ENCODE peak calls at places on chromosomes 3 and 15, in ten cellular contexts. D is ovary, I is cardiac fibroblast, B is prostate gland, U is WERI-Rb-1, Q is fibroblast of the aortic adventitia, F is cardiac muscle cell, V is fibroblast of villous mesenchyme, T is fibroblast of lung, J is bronchial epithelial cell. A is an unnamed sample.

GRCh38 chr3:147412491-147412916 is 3.3 kb downstream of the ZIC1 start:
- DNase-seq in D (no peak), I (no peak), B (no peak), U (no peak), Q (no peak), F (no peak), V (no peak), T (no peak), J (no peak), A (peak)

GRCh38 chr3:29385056-29385455 is 104.2 kb downstream of the RBMS3 start:
- DNase-seq in D (no peak), I (peak), B (no peak), U (peak), Q (peak), F (no peak), V (peak), T (peak), J (no peak), A (peak)

GRCh38 chr3:190532626-190533155 is 18.8 kb downstream of the IL1RAP start:
- DNase-seq in D (no peak), I (no peak), B (no peak), U (no peak), Q (no peak), F (no peak), V (no peak), T (no peak), J (no peak), A (no peak)

GRCh38 chr3:64354221-64354620 is 129.0 kb upstream of the PRICKLE2 start:
- DNase-seq in D (no peak), I (no peak), B (no peak), U (no peak), Q (no peak), F (no peak), V (no peak), T (peak), J (peak), A (no peak)

GRCh38 chr15:57495037-57495436 is 96.7 kb upstream of the MYZAP start:
- DNase-seq in D (no peak), I (peak), B (no peak), U (no peak), Q (peak), F (no peak), V (no peak), T (no peak), J (no peak), A (no peak)

GRCh38 chr15:68275165-68275746 is 2.3 kb upstream of the FEM1B start:
- DNase-seq in D (no peak), I (no peak), B (peak), U (no peak), Q (no peak), F (no peak), V (peak), T (no peak), J (peak), A (no peak)

GRCh38 chr3:152961323-152961722 is 126.4 kb downstream of the P2RY1 start:
- DNase-seq in D (no peak), I (peak), B (peak), U (peak), Q (peak), F (peak), V (peak), T (peak), J (peak), A (peak)

GRCh38 chr3:96931491-96931890 is 117.1 kb downstream of the EPHA6 start:
- DNase-seq in D (no peak), I (peak), B (no peak), U (no peak), Q (no peak), F (no peak), V (no peak), T (no peak), J (no peak), A (no peak)

GRCh38 chr15:31108836-31109235 is 7.3 kb upstream of the TRPM1 start:
- DNase-seq in D (no peak), I (no peak), B (no peak), U (no peak), Q (no peak), F (no peak), V (peak), T (peak), J (no peak), A (no peak)

GRCh38 chr3:18423401-18424212 is 1.5 kb downstream of the SATB1 start:
- DNase-seq in D (peak), I (peak), B (peak), U (peak), Q (peak), F (peak), V (peak), T (peak), J (peak), A (peak)

GRCh38 chr15:31241888-31242287 is 84.7 kb upstream of the KLF13 start:
- DNase-seq in D (no peak), I (no peak), B (no peak), U (no peak), Q (no peak), F (no peak), V (no peak), T (no peak), J (no peak), A (no peak)

GRCh38 chr3:10551821-10552630 is 46.6 kb upstream of the ATP2B2 start:
- DNase-seq in D (no peak), I (no peak), B (no peak), U (no peak), Q (no peak), F (no peak), V (no peak), T (peak), J (peak), A (peak)

GRCh38 chr3:30626443-30627181 is 20.2 kb downstream of the TGFBR2 start:
- DNase-seq in D (no peak), I (peak), B (no peak), U (no peak), Q (peak), F (no peak), V (peak), T (peak), J (peak), A (peak)

GRCh38 chr3:132537297-132537696 is 59.8 kb upstream of the ACKR4 start:
- DNase-seq in D (no peak), I (no peak), B (no peak), U (no peak), Q (no peak), F (no peak), V (no peak), T (no peak), J (no peak), A (no peak)

GRCh38 chr3:127445581-127446368 is 144.8 kb downstream of the TPRA1 start:
- DNase-seq in D (no peak), I (no peak), B (no peak), U (no peak), Q (no peak), F (no peak), V (no peak), T (no peak), J (peak), A (no peak)

GRCh38 chr3:12708584-12709192 is 44.8 kb upstream of the RAF1 start:
- DNase-seq in D (no peak), I (peak), B (no peak), U (no peak), Q (peak), F (peak), V (peak), T (peak), J (peak), A (peak)

GRCh38 chr3:110858549-110858948 is 213.1 kb upstream of the NECTIN3 start:
- DNase-seq in D (no peak), I (no peak), B (no peak), U (no peak), Q (no peak), F (no peak), V (no peak), T (no peak), J (no peak), A (no peak)

DNA sequence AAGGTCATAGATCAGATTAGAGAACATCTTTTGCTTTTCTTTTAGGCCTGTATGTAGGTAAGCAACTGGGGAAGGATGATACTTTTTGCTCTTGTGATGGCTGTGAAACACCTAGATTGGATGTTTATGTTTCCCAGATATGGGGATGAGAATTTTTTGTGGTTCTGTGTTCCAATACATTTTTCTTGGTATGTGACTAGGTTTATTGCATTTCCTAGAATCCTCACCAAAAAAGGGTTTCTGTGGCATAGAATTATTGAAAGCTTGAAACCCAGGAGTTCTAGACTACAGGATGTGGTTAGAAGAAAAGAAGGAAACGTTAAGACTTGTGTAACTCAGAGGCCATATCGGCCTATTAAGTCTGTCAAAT is 25.8 kb downstream of the OXNAD1 start:
- DNase-seq in D (no peak), I (peak), B (no peak), U (no peak), Q (no peak), F (no peak), V (peak), T (peak), J (no peak), A (peak)
- H3K4me3 ChIP-seq in D (no peak), I (no peak), B (no peak), U (no peak), Q (no peak), F (no peak), V (no peak), T (no peak), J (no peak), A (no peak)

DNA sequence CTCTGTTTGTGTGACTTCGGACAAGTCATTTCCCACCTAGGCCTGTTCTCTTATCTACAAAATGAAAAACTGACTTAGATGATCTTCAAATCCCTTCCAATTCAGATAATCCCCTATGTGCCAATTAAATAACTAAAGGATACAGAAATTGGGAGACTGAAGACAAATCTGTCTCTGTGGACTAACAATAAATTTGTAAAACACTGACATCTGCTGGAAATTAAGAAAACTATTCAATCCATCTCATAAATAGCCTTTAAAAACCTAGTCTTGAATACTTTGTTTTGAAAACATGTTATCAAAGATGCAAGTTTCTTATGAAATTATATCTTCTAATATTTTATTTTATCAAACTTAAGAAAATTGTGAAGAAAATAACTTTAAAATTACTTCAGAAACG is 38.3 kb downstream of the MTHFS start:
- DNase-seq in D (no peak), I (peak), B (no peak), U (no peak), Q (peak), F (no peak), V (no peak), T (no peak), J (no peak), A (no peak)
- TF ChIP-seq CTCF in D (no peak), I (no peak), B (peak), U (no peak), Q (no peak), F (peak), V (peak), T (peak), J (no peak), A (peak)

GRCh38 chr3:67704322-67704721 is 49.9 kb upstream of the SUCLG2 start:
- DNase-seq in D (no peak), I (no peak), B (no peak), U (no peak), Q (no peak), F (no peak), V (no peak), T (no peak), J (no peak), A (no peak)

GRCh38 chr3:67700596-67700995 is 46.2 kb upstream of the SUCLG2 start:
- DNase-seq in D (no peak), I (no peak), B (no peak), U (no peak), Q (no peak), F (no peak), V (no peak), T (no peak), J (no peak), A (no peak)

GRCh38 chr3:67699877-67700276 is 45.5 kb upstream of the SUCLG2 start:
- DNase-seq in D (no peak), I (no peak), B (no peak), U (no peak), Q (no peak), F (no peak), V (peak), T (no peak), J (no peak), A (no peak)
- H3K4me3 ChIP-seq in D (no peak), I (no peak), B (no peak), U (no peak), Q (no peak), F (no peak), V (no peak), T (no peak), J (no peak), A (no peak)

GRCh38 chr3:32153414-32154016 is 47.1 kb downstream of the GPD1L start:
- DNase-seq in D (no peak), I (no peak), B (no peak), U (no peak), Q (no peak), F (no peak), V (no peak), T (no peak), J (no peak), A (no peak)

GRCh38 chr3:32157600-32158264 is 51.3 kb downstream of the GPD1L start:
- DNase-seq in D (no peak), I (no peak), B (no peak), U (no peak), Q (no peak), F (no peak), V (no peak), T (no peak), J (no peak), A (no peak)

GRCh38 chr3:32148356-32148755 is 41.9 kb downstream of the GPD1L start:
- DNase-seq in D (no peak), I (no peak), B (no peak), U (no peak), Q (no peak), F (no peak), V (no peak), T (peak), J (no peak), A (no peak)

GRCh38 chr3:32155117-32155516 is 48.7 kb downstream of the GPD1L start:
- DNase-seq in D (no peak), I (no peak), B (no peak), U (no peak), Q (no peak), F (no peak), V (no peak), T (no peak), J (peak), A (no peak)

GRCh38 chr3:32154180-32154579 is 47.8 kb downstream of the GPD1L start:
- DNase-seq in D (no peak), I (peak), B (no peak), U (no peak), Q (no peak), F (no peak), V (peak), T (no peak), J (no peak), A (no peak)
- TF ChIP-seq CTCF in D (no peak), I (peak), B (no peak), U (peak), Q (peak), F (peak), V (peak), T (peak), J (peak), A (peak)

GRCh38 chr3:138578141-138578540 is 15.9 kb downstream of the CEP70 start:
- DNase-seq in D (no peak), I (no peak), B (no peak), U (no peak), Q (no peak), F (no peak), V (no peak), T (no peak), J (no peak), A (no peak)
- H3K4me3 ChIP-seq in D (no peak), I (no peak), B (no peak), U (no peak), Q (no peak), F (no peak), V (no peak), T (no peak), J (no peak), A (no peak)

DNA sequence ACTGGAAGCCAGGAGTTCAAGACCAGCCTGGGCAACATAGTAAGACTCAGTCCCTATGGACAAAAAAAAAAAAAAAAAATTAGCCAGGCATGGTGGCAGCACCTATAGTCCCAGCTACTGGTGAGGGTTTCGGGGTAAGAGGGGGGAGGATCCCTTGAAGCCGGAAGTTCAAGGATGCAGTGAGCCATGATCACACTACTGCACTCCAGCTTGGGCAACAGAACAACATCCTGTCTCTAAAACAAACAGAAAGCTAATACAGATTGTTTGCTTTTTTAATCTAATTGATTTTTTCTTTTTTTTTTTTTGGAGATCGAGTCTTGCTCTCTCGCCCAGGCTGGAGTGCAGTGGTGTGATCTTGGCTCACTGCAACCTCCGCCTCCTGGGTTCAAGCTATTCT is 1.6 kb upstream of the IMP3 start:
- DNase-seq in D (no peak), I (no peak), B (no peak), U (no peak), Q (no peak), F (no peak), V (no peak), T (no peak), J (no peak), A (no peak)
- TF ChIP-seq CTCF in D (no peak), I (no peak), B (no peak), U (no peak), Q (no peak), F (no peak), V (no peak), T (no peak), J (no peak), A (no peak)

GRCh38 chr15:73628976-73629854 is 4.0 kb downstream of the NPTN start:
- DNase-seq in D (no peak), I (no peak), B (no peak), U (no peak), Q (no peak), F (peak), V (peak), T (no peak), J (peak), A (no peak)
- H3K4me3 ChIP-seq in D (no peak), I (no peak), B (no peak), U (no peak), Q (no peak), F (no peak), V (no peak), T (no peak), J (no peak), A (no peak)

GRCh38 chr3:129358177-129359101 is 70.0 kb downstream of the EFCAB12 start:
- DNase-seq in D (no peak), I (no peak), B (no peak), U (no peak), Q (no peak), F (peak), V (no peak), T (no peak), J (peak), A (no peak)

GRCh38 chr3:129359102-129359461 is 69.4 kb downstream of the EFCAB12 start:
- DNase-seq in D (no peak), I (no peak), B (no peak), U (peak), Q (no peak), F (peak), V (no peak), T (no peak), J (no peak), A (no peak)

GRCh38 chr3:129357616-129358015 is 70.8 kb downstream of the EFCAB12 start:
- DNase-seq in D (no peak), I (no peak), B (no peak), U (no peak), Q (no peak), F (no peak), V (no peak), T (no peak), J (no peak), A (no peak)

GRCh38 chr3:129360224-129360623 is 68.2 kb downstream of the EFCAB12 start:
- DNase-seq in D (no peak), I (no peak), B (no peak), U (peak), Q (no peak), F (peak), V (no peak), T (no peak), J (no peak), A (no peak)

DNA sequence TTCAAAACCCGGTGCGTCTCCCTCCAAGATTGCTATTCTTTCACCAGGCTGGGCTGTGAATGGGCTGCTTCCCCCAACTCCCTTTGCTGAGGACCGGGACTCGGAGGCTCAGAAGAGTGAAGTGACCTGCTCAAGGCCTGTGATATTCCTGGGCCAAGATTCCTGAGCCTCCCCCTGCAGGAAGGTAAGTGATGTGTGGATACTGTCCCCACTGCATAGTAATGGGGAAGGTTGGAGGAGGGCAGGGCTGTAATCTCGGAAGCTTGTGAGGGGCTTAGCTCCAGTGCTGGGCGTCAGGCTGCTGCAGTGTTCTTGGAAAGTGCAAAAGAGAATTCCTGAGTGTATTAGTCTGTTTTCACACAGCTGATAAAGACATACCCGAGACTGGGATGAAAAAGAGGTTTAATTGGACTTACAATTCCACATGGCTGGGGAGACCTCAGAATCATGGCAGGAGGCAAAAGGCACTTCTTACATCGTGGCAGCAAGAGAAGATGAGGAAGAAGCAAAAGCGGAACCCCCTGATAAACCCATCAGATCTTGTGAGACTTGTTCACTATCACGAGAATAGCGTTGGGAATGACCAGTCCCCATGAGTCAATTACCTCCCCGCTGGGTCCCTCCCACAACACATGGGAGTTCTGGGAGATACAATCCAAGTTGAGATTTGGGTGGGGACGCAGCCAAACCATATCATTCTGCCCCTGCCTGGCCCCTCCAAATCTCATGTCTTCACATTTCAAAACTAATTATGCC is 67.6 kb downstream of the EFCAB12 start:
- DNase-seq in D (no peak), I (peak), B (no peak), U (peak), Q (no peak), F (no peak), V (no peak), T (peak), J (no peak), A (no peak)
- TF ChIP-seq CTCF in D (no peak), I (no peak), B (no peak), U (peak), Q (no peak), F (no peak), V (no peak), T (no peak), J (no peak), A (no peak)

GRCh38 chr3:141939759-141940158 is 63.3 kb downstream of the ATP1B3 start:
- DNase-seq in D (no peak), I (no peak), B (no peak), U (no peak), Q (no peak), F (no peak), V (no peak), T (no peak), J (no peak), A (no peak)
- H3K4me3 ChIP-seq in D (no peak), I (no peak), B (no peak), U (no peak), Q (no peak), F (no peak), V (no peak), T (no peak), J (no peak), A (no peak)

A was measured in astrocyte of the spinal cord.